ENCODE peak calls at places on chromosomes 13 and 19, in four cellular contexts. K is GM23338, X is uterus, R is kidney epithelial cell. M is an unnamed sample.

GRCh38 chr13:98842858-98843481 is 90.5 kb upstream of the SLC15A1 start:
- DNase-seq in K (peak), X (peak), R (peak), M (peak)

GRCh38 chr13:100394005-100394695 is 194.4 kb downstream of the GGACT start:
- DNase-seq in K (no peak), X (no peak), R (peak), M (no peak)

GRCh38 chr13:35388456-35388855 is 88.0 kb downstream of the MAB21L1 start:
- DNase-seq in K (no peak), X (no peak), R (no peak), M (no peak)

GRCh38 chr19:55373318-55373992 is 3.2 kb upstream of the TMEM190 start:
- DNase-seq in K (no peak), X (no peak), R (no peak), M (no peak)

GRCh38 chr19:40836754-40837429 is 13.4 kb downstream of the CYP2A6 start:
- DNase-seq in K (no peak), X (no peak), R (no peak), M (no peak)

GRCh38 chr13:41293272-41293671 is 17.8 kb upstream of the NAA16 start:
- DNase-seq in K (no peak), X (no peak), R (no peak), M (no peak)

GRCh38 chr19:35083678-35084077 is 31.9 kb upstream of the FXYD3 start:
- DNase-seq in K (no peak), X (no peak), R (no peak), M (no peak)

GRCh38 chr13:52001120-52001731 is 10.0 kb downstream of the ATP7B start:
- DNase-seq in K (peak), X (no peak), R (peak), M (no peak)

GRCh38 chr19:54148158-54148557 is 10.6 kb downstream of the CNOT3 start:
- DNase-seq in K (no peak), X (no peak), R (no peak), M (no peak)

GRCh38 chr19:40424637-40425449 is 949 bp downstream of the SERTAD1 start:
- DNase-seq in K (peak), X (no peak), R (no peak), M (peak)

GRCh38 chr19:43651758-43652545 is 12.3 kb upstream of the CADM4 start:
- DNase-seq in K (peak), X (peak), R (no peak), M (peak)

GRCh38 chr19:19900574-19901444 is at the start of gene ZNF93:
- DNase-seq in K (peak), X (peak), R (peak), M (peak)

DNA sequence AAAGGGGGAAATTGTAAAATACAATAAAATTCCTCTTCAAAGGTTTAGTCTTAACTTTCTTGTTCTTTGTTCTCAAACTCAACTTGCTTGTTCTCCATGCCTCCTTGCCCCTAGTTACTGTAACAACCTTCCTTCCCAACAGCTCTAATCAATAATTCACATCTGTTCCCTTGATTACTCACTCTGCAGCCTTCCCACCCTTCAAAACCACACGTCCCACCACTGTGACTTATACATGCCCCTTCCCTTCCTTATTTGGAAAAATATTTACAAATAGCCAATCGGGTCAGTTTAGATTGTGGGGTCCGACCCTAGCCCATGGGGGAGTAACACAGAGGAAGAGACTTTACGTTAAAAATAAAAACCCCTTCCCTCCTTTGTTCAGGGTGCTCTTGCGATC is 622 bp upstream of the ZNF93 start:
- DNase-seq in K (peak), X (no peak), R (peak), M (no peak)
- H3K4me3 ChIP-seq in K (peak), X (peak), R (peak), M (peak)

GRCh38 chr19:46878613-46879375 is 18.0 kb downstream of the ARHGAP35 start:
- DNase-seq in K (no peak), X (peak), R (peak), M (peak)

GRCh38 chr19:46875657-46876056 is 14.9 kb downstream of the ARHGAP35 start:
- DNase-seq in K (no peak), X (no peak), R (no peak), M (no peak)

GRCh38 chr19:46872967-46873366 is 12.2 kb downstream of the ARHGAP35 start:
- DNase-seq in K (no peak), X (no peak), R (no peak), M (no peak)

GRCh38 chr19:46880440-46880839 is 19.6 kb downstream of the ARHGAP35 start:
- DNase-seq in K (no peak), X (no peak), R (no peak), M (no peak)

DNA sequence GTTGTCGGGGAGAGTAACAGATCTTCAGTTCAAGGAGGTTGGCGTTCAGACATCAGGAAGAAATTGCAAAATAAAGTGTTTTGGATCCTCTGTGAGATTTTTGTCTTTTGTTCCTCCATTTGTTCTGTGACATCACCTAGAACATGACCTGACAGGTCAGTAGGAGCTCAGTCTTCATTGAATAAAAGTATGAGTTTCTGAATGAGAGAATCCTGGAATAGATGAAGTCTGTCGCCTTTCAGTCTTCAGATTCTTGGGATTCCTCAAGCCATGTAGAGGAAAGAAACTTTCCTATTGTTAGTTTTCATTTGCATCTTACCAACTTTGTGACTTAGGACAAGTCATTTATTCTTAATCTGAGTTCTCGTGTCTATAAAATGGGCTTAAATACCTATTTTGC is 14.4 kb downstream of the ARHGAP35 start:
- DNase-seq in K (peak), X (no peak), R (no peak), M (no peak)
- H3K4me3 ChIP-seq in K (no peak), X (no peak), R (no peak), M (no peak)

GRCh38 chr19:13006431-13007281 is 11.4 kb downstream of the NFIX start:
- DNase-seq in K (no peak), X (peak), R (no peak), M (no peak)

GRCh38 chr19:13008926-13009787 is 13.9 kb downstream of the NFIX start:
- DNase-seq in K (peak), X (no peak), R (no peak), M (no peak)

GRCh38 chr19:13005861-13006370 is 10.6 kb downstream of the NFIX start:
- DNase-seq in K (no peak), X (no peak), R (no peak), M (no peak)

GRCh38 chr19:13005253-13005652 is 10.0 kb downstream of the NFIX start:
- DNase-seq in K (no peak), X (no peak), R (no peak), M (no peak)

DNA sequence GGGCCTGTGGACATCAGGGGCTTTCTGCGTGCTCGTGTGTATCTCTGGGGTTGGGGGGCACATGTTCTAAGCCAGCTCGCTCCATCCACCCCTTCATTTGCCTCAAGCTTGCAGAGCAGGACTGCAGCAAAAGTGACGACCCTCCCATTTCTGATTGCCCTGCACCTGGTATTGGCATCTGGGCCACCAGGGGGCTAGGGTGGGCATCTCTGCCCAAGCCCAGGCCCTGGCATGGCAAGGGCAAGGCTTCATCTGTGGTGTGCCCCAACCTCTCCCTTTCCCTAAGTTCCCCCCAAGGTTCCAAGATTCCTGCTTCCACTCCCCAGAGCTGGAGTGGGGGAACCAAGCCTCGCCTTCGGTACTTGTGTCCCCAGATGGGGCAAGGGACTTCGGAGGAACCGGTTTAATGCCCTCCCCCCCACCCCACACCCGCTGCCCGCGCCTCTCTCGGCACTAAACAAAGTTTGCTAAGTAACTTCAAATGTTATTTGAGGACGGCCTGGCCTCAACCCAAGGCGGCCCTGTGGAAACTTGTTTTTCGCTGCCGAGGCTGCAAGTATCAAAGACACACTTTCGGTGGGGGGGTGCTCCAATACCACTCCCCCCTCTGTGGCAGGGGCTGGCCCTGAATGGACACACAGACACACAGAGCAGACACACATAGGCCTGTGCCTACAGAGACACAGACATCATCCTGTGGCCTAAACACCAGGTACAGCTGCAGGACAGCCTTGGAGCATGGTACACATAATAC is 12.2 kb downstream of the NFIX start:
- DNase-seq in K (no peak), X (peak), R (no peak), M (peak)
- H3K4me3 ChIP-seq in K (no peak), X (no peak), R (no peak), M (no peak)

GRCh38 chr13:25904830-25905229 is 147.0 kb downstream of the SHISA2 start:
- DNase-seq in K (no peak), X (no peak), R (no peak), M (no peak)
- H3K4me3 ChIP-seq in K (no peak), X (no peak), R (no peak), M (no peak)

GRCh38 chr19:38727868-38728660 is 16.2 kb downstream of the CAPN12 start:
- DNase-seq in K (no peak), X (peak), R (no peak), M (peak)
- H3K4me3 ChIP-seq in K (no peak), X (no peak), R (no peak), M (no peak)

DNA sequence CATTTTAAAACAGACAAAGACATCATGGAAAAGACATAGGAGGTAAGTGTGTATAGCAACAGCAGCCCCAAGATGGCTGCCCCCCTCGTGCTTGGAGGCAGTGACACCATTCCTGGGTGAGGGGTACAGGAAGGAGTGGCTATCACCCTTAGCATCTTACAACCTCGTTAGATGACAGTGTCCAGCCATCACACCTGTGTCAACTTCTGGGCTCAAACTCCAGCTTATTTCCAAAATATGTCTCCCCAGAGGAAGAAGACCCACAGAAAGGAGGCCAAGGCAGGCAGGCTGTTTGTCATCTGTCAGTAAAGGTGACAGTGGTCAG is 27.5 kb downstream of the EPS15L1 start:
- DNase-seq in K (no peak), X (no peak), R (no peak), M (peak)
- H3K4me3 ChIP-seq in K (no peak), X (no peak), R (no peak), M (no peak)

M was measured in right cardiac atrium.